ENCODE peak calls at places on chromosomes 7 and 10, in five cellular contexts. One of them, this sample, is unnamed.
A peak's percentile ranks its signal among the peaks of the same experiment; 100 is the strongest.

GRCh38 chr10:131567279-131568162 is 256.0 kb upstream of the TCERG1L start:
- DNase-seq in GM06990: no peak
- DNase-seq in BE2C: no peak
- DNase-seq in NCI-H345: no peak
- DNase-seq in CD8-positive, alpha-beta memory T cell: no peak
- DNase-seq in this sample: no peak

GRCh38 chr10:44862006-44862751 is 49.0 kb upstream of the TMEM72 start:
- DNase-seq in CD8-positive, alpha-beta memory T cell: no peak
- DNase-seq in BE2C: no peak
- DNase-seq in NCI-H345: no peak
- DNase-seq in GM06990: no peak
- DNase-seq in this sample: no peak

GRCh38 chr10:76901701-76902100 is 735.9 kb downstream of the KCNMA1 start:
- DNase-seq in GM06990: no peak
- DNase-seq in CD8-positive, alpha-beta memory T cell: no peak
- DNase-seq in NCI-H345: no peak
- DNase-seq in BE2C: no peak
- DNase-seq in this sample: no peak

GRCh38 chr7:116671681-116672595 is at the start of gene MET:
- DNase-seq in NCI-H345: peak; percentile 87
- DNase-seq in BE2C: peak; percentile 42
- DNase-seq in CD8-positive, alpha-beta memory T cell: no peak
- DNase-seq in GM06990: peak; percentile 55
- DNase-seq in this sample: peak; percentile 81

GRCh38 chr10:86229811-86230409 is 136.7 kb downstream of the GRID1 start:
- DNase-seq in NCI-H345: no peak
- DNase-seq in BE2C: no peak
- DNase-seq in CD8-positive, alpha-beta memory T cell: no peak
- DNase-seq in GM06990: no peak
- DNase-seq in this sample: no peak

GRCh38 chr10:125707852-125708468 is 11.5 kb upstream of the EDRF1 start:
- DNase-seq in BE2C: no peak
- DNase-seq in CD8-positive, alpha-beta memory T cell: no peak
- DNase-seq in GM06990: no peak
- DNase-seq in NCI-H345: no peak
- DNase-seq in this sample: no peak

GRCh38 chr10:80163741-80164341 is 31.3 kb downstream of the PLAC9 start:
- DNase-seq in BE2C: no peak
- DNase-seq in GM06990: no peak
- DNase-seq in CD8-positive, alpha-beta memory T cell: no peak
- DNase-seq in NCI-H345: peak; percentile 85
- DNase-seq in this sample: no peak

GRCh38 chr10:46052791-46053375 is 6.8 kb upstream of the MSMB start:
- DNase-seq in CD8-positive, alpha-beta memory T cell: no peak
- DNase-seq in GM06990: no peak
- DNase-seq in BE2C: no peak
- DNase-seq in NCI-H345: no peak
- DNase-seq in this sample: no peak

GRCh38 chr10:6580279-6581029 is 378 bp upstream of the PRKCQ start:
- DNase-seq in CD8-positive, alpha-beta memory T cell: peak; percentile 86
- DNase-seq in BE2C: peak; percentile 72
- DNase-seq in GM06990: peak; percentile 53
- DNase-seq in NCI-H345: no peak
- DNase-seq in this sample: no peak

GRCh38 chr10:82813856-82814255 is 938.9 kb downstream of the NRG3 start:
- DNase-seq in BE2C: peak; percentile 34
- DNase-seq in GM06990: no peak
- DNase-seq in NCI-H345: peak; percentile 49
- DNase-seq in CD8-positive, alpha-beta memory T cell: no peak
- DNase-seq in this sample: no peak

GRCh38 chr7:51182767-51183166 is 133.8 kb downstream of the COBL start:
- DNase-seq in NCI-H345: no peak
- DNase-seq in GM06990: no peak
- DNase-seq in CD8-positive, alpha-beta memory T cell: no peak
- DNase-seq in BE2C: no peak
- DNase-seq in this sample: no peak

GRCh38 chr7:151243411-151244155 is 4.9 kb downstream of the SMARCD3 start:
- DNase-seq in NCI-H345: peak; percentile 22
- DNase-seq in GM06990: no peak
- DNase-seq in BE2C: no peak
- DNase-seq in CD8-positive, alpha-beta memory T cell: peak; percentile 75
- DNase-seq in this sample: no peak

GRCh38 chr7:2393751-2394150 is 9.7 kb upstream of the CHST12 start:
- DNase-seq in CD8-positive, alpha-beta memory T cell: no peak
- DNase-seq in BE2C: no peak
- DNase-seq in NCI-H345: no peak
- DNase-seq in GM06990: no peak
- DNase-seq in this sample: no peak